ENCODE peak calls at places on chromosome 20, in four cellular contexts. S, T, G and M are unnamed samples. For H3K4me1, the result is how much of the 10 kb centered on the place peaks cover.

GRCh38 chr20:58741384-58741783 is 48.8 kb downstream of the NPEPL1 start:
- DNase-seq in S (no peak), G (peak), T (no peak), M (no peak)

GRCh38 chr20:13089950-13090469 is 81.2 kb downstream of the SPTLC3 start:
- DNase-seq in T (no peak), S (no peak), G (no peak), M (no peak)

GRCh38 chr20:49697071-49697470 is 16.6 kb downstream of the B4GALT5 start:
- DNase-seq in G (no peak), S (no peak), T (no peak), M (peak)

GRCh38 chr20:63701051-63701328 is 4.5 kb downstream of the TNFRSF6B start:
- DNase-seq in S (no peak), G (no peak), T (no peak), M (no peak)

GRCh38 chr20:37464173-37464572 is 56.9 kb upstream of the NNAT start:
- DNase-seq in G (no peak), S (no peak), T (no peak), M (no peak)

GRCh38 chr20:47019106-47019824 is 124.6 kb downstream of the EYA2 start:
- DNase-seq in T (peak), G (no peak), S (peak), M (no peak)

GRCh38 chr20:4850960-4851359 is 129.3 kb downstream of the PRND start:
- DNase-seq in T (no peak), S (no peak), G (peak), M (no peak)

GRCh38 chr20:50538276-50538675 is 28.1 kb downstream of the PTPN1 start:
- DNase-seq in G (no peak), T (no peak), S (no peak), M (no peak)

GRCh38 chr20:46648903-46649649 is 2.2 kb downstream of the SLC13A3 start:
- DNase-seq in G (no peak), S (no peak), T (no peak), M (no peak)

GRCh38 chr20:4283011-4283410 is 267.7 kb upstream of the RNF24 start:
- DNase-seq in S (no peak), G (no peak), T (no peak), M (no peak)

GRCh38 chr20:25695532-25696383 is 895 bp downstream of the ZNF337 start:
- DNase-seq in T (no peak), G (no peak), S (no peak), M (peak)

GRCh38 chr20:10875653-10876052 is 201.9 kb upstream of the JAG1 start:
- DNase-seq in S (no peak), T (no peak), G (no peak), M (no peak)

GRCh38 chr20:25195962-25196700 is 619 bp downstream of the ENTPD6 start:
- DNase-seq in G (no peak), S (peak), T (peak), M (peak)

GRCh38 chr20:4401601-4402000 is 320.1 kb upstream of the PRND start:
- DNase-seq in S (no peak), G (no peak), T (no peak), M (no peak)

GRCh38 chr20:59120919-59121318 is 42.7 kb upstream of the ZNF831 start:
- DNase-seq in T (no peak), G (no peak), S (no peak), M (no peak)

GRCh38 chr20:9458075-9458818 is 56.1 kb upstream of the LAMP5 start:
- DNase-seq in S (peak), T (peak), G (no peak), M (peak)

GRCh38 chr20:47568837-47569410 is 67.2 kb downstream of the NCOA3 start:
- DNase-seq in G (no peak), S (no peak), T (no peak), M (no peak)

GRCh38 chr20:37278966-37279590 is 10.4 kb upstream of the MANBAL start:
- DNase-seq in G (no peak), S (no peak), T (no peak), M (no peak)

GRCh38 chr20:32333181-32333987 is 24.7 kb upstream of the ASXL1 start:
- DNase-seq in S (no peak), G (no peak), T (no peak), M (no peak)

GRCh38 chr20:46004813-46005505 is 3.7 kb upstream of the MMP9 start:
- DNase-seq in T (no peak), S (no peak), G (no peak), M (no peak)

GRCh38 chr20:60009318-60009717 is 51.1 kb downstream of the CDH26 start:
- DNase-seq in G (no peak), T (no peak), S (no peak), M (no peak)

GRCh38 chr20:8583209-8584106 is 451.4 kb downstream of the PLCB1 start:
- DNase-seq in T (peak), G (no peak), S (no peak), M (no peak)

GRCh38 chr20:4951299-4951698 is 50.0 kb downstream of the SLC23A2 start:
- DNase-seq in S (no peak), T (peak), G (peak), M (no peak)

GRCh38 chr20:57293998-57294397 is 27.6 kb upstream of the BMP7 start:
- DNase-seq in T (no peak), S (no peak), G (no peak), M (no peak)

GRCh38 chr20:31472395-31473330 is 2.3 kb downstream of the DEFB124 start:
- DNase-seq in G (no peak), S (no peak), T (no peak), M (no peak)

GRCh38 chr20:3158968-3159431 is 665 bp downstream of the FASTKD5 start:
- DNase-seq in G (no peak), T (peak), S (peak), M (no peak)

GRCh38 chr20:53611449-53611894 is 17.8 kb upstream of the ZNF217 start:
- DNase-seq in S (peak), G (peak), T (peak), M (no peak)

GRCh38 chr20:25676164-25676809 is 20.4 kb downstream of the ZNF337 start:
- DNase-seq in G (no peak), T (peak), S (no peak), M (no peak)

GRCh38 chr20:20491110-20491783 is 123.3 kb downstream of the INSM1 start:
- DNase-seq in S (no peak), G (no peak), T (no peak), M (no peak)

GRCh38 chr20:50396623-50397022 is 113.6 kb upstream of the PTPN1 start:
- DNase-seq in G (no peak), T (no peak), S (no peak), M (no peak)

GRCh38 chr20:24618739-24619138 is 149.3 kb downstream of the SYNDIG1 start:
- DNase-seq in T (no peak), G (no peak), S (no peak), M (no peak)

GRCh38 chr20:33305591-33306057 is 22.6 kb downstream of the BPIFB1 start:
- DNase-seq in T (peak), S (no peak), G (no peak), M (no peak)

GRCh38 chr20:54067606-54068174 is 2.7 kb downstream of the BCAS1 start:
- DNase-seq in S (peak), G (no peak), T (no peak), M (peak)

GRCh38 chr20:24676353-24676977 is 207.0 kb downstream of the SYNDIG1 start:
- DNase-seq in T (no peak), G (no peak), S (no peak), M (no peak)

GRCh38 chr20:32004963-32005362 is 5.3 kb upstream of the CCM2L start:
- DNase-seq in G (no peak), S (no peak), T (peak), M (no peak)

GRCh38 chr20:31689141-31689540 is 33.5 kb downstream of the BCL2L1 start:
- DNase-seq in S (no peak), G (no peak), T (no peak), M (no peak)

GRCh38 chr20:48944663-48945297 is 23.3 kb downstream of the ARFGEF2 start:
- DNase-seq in T (no peak), S (no peak), G (no peak), M (no peak)

GRCh38 chr20:62240015-62240685 is 1.8 kb downstream of the OSBPL2 start:
- DNase-seq in G (no peak), T (no peak), S (no peak), M (no peak)
- H3K4me1 ChIP-seq in G (half or more), T (under half), S (under half), M (half or more)

GRCh38 chr20:17840423-17840822 is 128.2 kb downstream of the SNX5 start:
- DNase-seq in T (no peak), S (no peak), G (no peak), M (no peak)

GRCh38 chr20:17843246-17844132 is 125.1 kb downstream of the SNX5 start:
- DNase-seq in G (peak), S (no peak), T (peak), M (peak)

GRCh38 chr20:17844549-17845298 is 123.9 kb downstream of the SNX5 start:
- DNase-seq in G (no peak), T (no peak), S (no peak), M (no peak)

GRCh38 chr20:17844133-17844429 is 124.5 kb downstream of the SNX5 start:
- DNase-seq in T (no peak), G (no peak), S (no peak), M (no peak)

GRCh38 chr20:17841751-17842191 is 126.8 kb downstream of the SNX5 start:
- DNase-seq in T (peak), S (no peak), G (peak), M (no peak)
- H3K27ac ChIP-seq in T (peak), S (no peak), G (peak), M (no peak)

GRCh38 chr20:34365765-34366213 is 2.7 kb downstream of the ITCH start:
- DNase-seq in S (no peak), G (no peak), T (no peak), M (no peak)
- H3K4me1 ChIP-seq in S (under half), G (under half), T (under half), M (half or more)

GRCh38 chr20:41149679-41150131 is 12.4 kb downstream of the PLCG1 start:
- DNase-seq in G (no peak), S (no peak), T (peak), M (no peak)
- H3K27ac ChIP-seq in G (peak), S (no peak), T (no peak), M (no peak)

GRCh38 chr20:461254-462198 is 807 bp downstream of the TBC1D20 start:
- DNase-seq in G (no peak), T (peak), S (peak), M (peak)
- H3K4me1 ChIP-seq in G (under half), T (under half), S (under half), M (under half)

GRCh38 chr20:43914286-43914685 is 366 bp upstream of the TOX2 start:
- DNase-seq in S (no peak), G (no peak), T (no peak), M (no peak)

GRCh38 chr20:43913291-43914025 is 1.2 kb upstream of the TOX2 start:
- DNase-seq in T (no peak), S (no peak), G (no peak), M (no peak)

GRCh38 chr20:43916073-43916874 is 1.6 kb downstream of the TOX2 start:
- DNase-seq in S (no peak), T (peak), G (no peak), M (no peak)

GRCh38 chr20:43915209-43916072 is 789 bp downstream of the TOX2 start:
- DNase-seq in S (no peak), T (peak), G (no peak), M (no peak)

GRCh38 chr20:43914697-43915208 is at the start of gene TOX2:
- DNase-seq in S (peak), G (no peak), T (peak), M (no peak)
- H3K27ac ChIP-seq in S (no peak), G (no peak), T (no peak), M (no peak)

GRCh38 chr20:991850-992249 is 10.3 kb downstream of the RSPO4 start:
- DNase-seq in G (no peak), T (no peak), S (no peak), M (no peak)
- H3K4me1 ChIP-seq in G (under half), T (under half), S (under half), M (under half)

GRCh38 chr20:1648101-1648500 is 9.5 kb downstream of the SIRPG start:
- DNase-seq in T (no peak), G (no peak), S (no peak), M (no peak)

GRCh38 chr20:1646975-1647431 is 10.6 kb downstream of the SIRPG start:
- DNase-seq in G (peak), T (no peak), S (no peak), M (no peak)

GRCh38 chr20:1644101-1644962 is 13.2 kb downstream of the SIRPG start:
- DNase-seq in S (no peak), T (no peak), G (peak), M (no peak)
- H3K27ac ChIP-seq in S (no peak), T (no peak), G (no peak), M (no peak)